ENCODE peak calls at places on chromosomes 4 and X, in four cellular contexts. One of them, this sample, is unnamed.

GRCh38 chrX:131985526-131986049 is 37.5 kb upstream of the STK26 start:
- DNase-seq in right atrium auricular region: no peak
- DNase-seq in colonic mucosa: no peak
- DNase-seq in astrocyte of the spinal cord: no peak
- DNase-seq in this sample: no peak

GRCh38 chr4:167359711-167360110 is 125.4 kb upstream of the SPOCK3 start:
- DNase-seq in right atrium auricular region: no peak
- DNase-seq in colonic mucosa: no peak
- DNase-seq in astrocyte of the spinal cord: no peak
- DNase-seq in this sample: no peak

GRCh38 chrX:23079347-23079746 is 79.6 kb downstream of the DDX53 start:
- DNase-seq in colonic mucosa: no peak
- DNase-seq in astrocyte of the spinal cord: no peak
- DNase-seq in right atrium auricular region: no peak
- DNase-seq in this sample: no peak

GRCh38 chrX:13697976-13698375 is 9.0 kb downstream of the RAB9A start:
- DNase-seq in right atrium auricular region: no peak
- DNase-seq in astrocyte of the spinal cord: no peak
- DNase-seq in colonic mucosa: no peak
- DNase-seq in this sample: no peak

GRCh38 chrX:137432609-137433008 is 133.3 kb upstream of the ZIC3 start:
- DNase-seq in astrocyte of the spinal cord: peak
- DNase-seq in colonic mucosa: no peak
- DNase-seq in right atrium auricular region: no peak
- DNase-seq in this sample: no peak

GRCh38 chr4:67963345-67963744 is at the start of gene TMPRSS11A:
- DNase-seq in colonic mucosa: no peak
- DNase-seq in right atrium auricular region: no peak
- DNase-seq in astrocyte of the spinal cord: no peak
- DNase-seq in this sample: no peak

GRCh38 chr4:67575889-67576329 is 17.4 kb downstream of the STAP1 start:
- DNase-seq in colonic mucosa: no peak
- DNase-seq in right atrium auricular region: no peak
- DNase-seq in astrocyte of the spinal cord: no peak
- DNase-seq in this sample: no peak

GRCh38 chr4:152115794-152116193 is 355.0 kb upstream of the GATB start:
- DNase-seq in colonic mucosa: no peak
- DNase-seq in astrocyte of the spinal cord: no peak
- DNase-seq in right atrium auricular region: no peak
- DNase-seq in this sample: no peak

GRCh38 chrX:145002776-145003175 is 244.5 kb upstream of the SPANXN1 start:
- DNase-seq in colonic mucosa: no peak
- DNase-seq in astrocyte of the spinal cord: peak
- DNase-seq in right atrium auricular region: no peak
- DNase-seq in this sample: peak

GRCh38 chr4:2251795-2252529 is 9.9 kb downstream of the MXD4 start:
- DNase-seq in colonic mucosa: peak
- DNase-seq in astrocyte of the spinal cord: no peak
- DNase-seq in right atrium auricular region: peak
- DNase-seq in this sample: no peak

GRCh38 chrX:136667446-136668168 is 19.6 kb downstream of the CD40LG start:
- DNase-seq in colonic mucosa: no peak
- DNase-seq in right atrium auricular region: no peak
- DNase-seq in astrocyte of the spinal cord: no peak
- DNase-seq in this sample: no peak

GRCh38 chrX:150486011-150486410 is 82.4 kb upstream of the MTM1 start:
- DNase-seq in right atrium auricular region: no peak
- DNase-seq in astrocyte of the spinal cord: peak
- DNase-seq in colonic mucosa: peak
- DNase-seq in this sample: peak

GRCh38 chr4:102627831-102628523 is 126.8 kb downstream of the NFKB1 start:
- DNase-seq in colonic mucosa: no peak
- DNase-seq in right atrium auricular region: no peak
- DNase-seq in astrocyte of the spinal cord: peak
- DNase-seq in this sample: no peak

GRCh38 chr4:75708218-75708691 is 16.1 kb upstream of the USO1 start:
- DNase-seq in astrocyte of the spinal cord: no peak
- DNase-seq in right atrium auricular region: no peak
- DNase-seq in colonic mucosa: peak
- DNase-seq in this sample: no peak

GRCh38 chr4:139582044-139582443 is 26.0 kb upstream of the SETD7 start:
- DNase-seq in astrocyte of the spinal cord: no peak
- DNase-seq in colonic mucosa: no peak
- DNase-seq in right atrium auricular region: no peak
- DNase-seq in this sample: no peak
- TF ChIP-seq CTCF in astrocyte of the spinal cord: no peak
- TF ChIP-seq CTCF in colonic mucosa: no peak
- TF ChIP-seq CTCF in right atrium auricular region: no peak
- TF ChIP-seq CTCF in this sample: no peak

GRCh38 chr4:40984051-40984450 is 230.3 kb downstream of the APBB2 start:
- DNase-seq in right atrium auricular region: no peak
- DNase-seq in astrocyte of the spinal cord: no peak
- DNase-seq in colonic mucosa: no peak
- DNase-seq in this sample: peak

GRCh38 chr4:40990899-40991265 is 223.5 kb downstream of the APBB2 start:
- DNase-seq in colonic mucosa: no peak
- DNase-seq in right atrium auricular region: no peak
- DNase-seq in astrocyte of the spinal cord: no peak
- DNase-seq in this sample: no peak

GRCh38 chr4:40987151-40987550 is 227.2 kb downstream of the APBB2 start:
- DNase-seq in right atrium auricular region: no peak
- DNase-seq in astrocyte of the spinal cord: no peak
- DNase-seq in colonic mucosa: no peak
- DNase-seq in this sample: peak

GRCh38 chr4:40990202-40990898 is 224.0 kb downstream of the APBB2 start:
- DNase-seq in colonic mucosa: no peak
- DNase-seq in astrocyte of the spinal cord: peak
- DNase-seq in right atrium auricular region: no peak
- DNase-seq in this sample: peak

GRCh38 chr4:40986375-40986774 is 228.0 kb downstream of the APBB2 start:
- DNase-seq in colonic mucosa: no peak
- DNase-seq in right atrium auricular region: no peak
- DNase-seq in astrocyte of the spinal cord: no peak
- DNase-seq in this sample: peak
- H3K4me3 ChIP-seq in colonic mucosa: no peak
- H3K4me3 ChIP-seq in right atrium auricular region: no peak
- H3K4me3 ChIP-seq in astrocyte of the spinal cord: no peak
- H3K4me3 ChIP-seq in this sample: no peak

DNA sequence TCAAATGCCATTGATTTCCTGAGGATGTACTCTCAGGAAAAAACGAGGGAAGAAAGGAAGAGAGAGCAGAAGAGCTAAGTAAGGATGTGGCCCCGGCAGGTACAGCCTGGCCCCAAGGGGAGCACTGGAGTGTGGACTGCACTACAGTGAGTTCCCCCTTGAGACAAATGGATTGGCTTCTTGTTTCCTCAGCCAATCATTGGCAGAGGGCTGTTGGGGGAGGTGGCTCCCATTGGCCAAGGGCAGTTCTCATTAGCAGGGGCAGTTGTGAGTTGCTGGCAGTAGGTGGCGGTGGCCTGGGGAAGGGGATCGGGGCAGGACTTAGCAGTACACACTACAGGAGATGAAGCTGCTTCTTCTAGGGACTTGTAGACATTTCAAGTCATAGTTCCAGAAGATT is 24.1 kb upstream of the OCIAD2 start:
- DNase-seq in colonic mucosa: no peak
- DNase-seq in right atrium auricular region: no peak
- DNase-seq in astrocyte of the spinal cord: no peak
- DNase-seq in this sample: no peak
- TF ChIP-seq CTCF in colonic mucosa: no peak
- TF ChIP-seq CTCF in right atrium auricular region: no peak
- TF ChIP-seq CTCF in astrocyte of the spinal cord: no peak
- TF ChIP-seq CTCF in this sample: no peak

GRCh38 chr4:186651181-186651603 is 72.5 kb downstream of the FAT1 start:
- DNase-seq in colonic mucosa: no peak
- DNase-seq in right atrium auricular region: no peak
- DNase-seq in astrocyte of the spinal cord: no peak
- DNase-seq in this sample: no peak

GRCh38 chr4:186650401-186651180 is 73.1 kb downstream of the FAT1 start:
- DNase-seq in right atrium auricular region: no peak
- DNase-seq in colonic mucosa: no peak
- DNase-seq in astrocyte of the spinal cord: no peak
- DNase-seq in this sample: no peak

GRCh38 chr4:186653973-186654372 is 69.7 kb downstream of the FAT1 start:
- DNase-seq in astrocyte of the spinal cord: no peak
- DNase-seq in right atrium auricular region: no peak
- DNase-seq in colonic mucosa: no peak
- DNase-seq in this sample: peak

GRCh38 chr4:186647821-186648220 is 75.8 kb downstream of the FAT1 start:
- DNase-seq in astrocyte of the spinal cord: no peak
- DNase-seq in right atrium auricular region: no peak
- DNase-seq in colonic mucosa: no peak
- DNase-seq in this sample: no peak

GRCh38 chr4:186651624-186652023 is 72.0 kb downstream of the FAT1 start:
- DNase-seq in colonic mucosa: no peak
- DNase-seq in right atrium auricular region: peak
- DNase-seq in astrocyte of the spinal cord: peak
- DNase-seq in this sample: no peak
- H3K4me3 ChIP-seq in colonic mucosa: no peak
- H3K4me3 ChIP-seq in right atrium auricular region: peak
- H3K4me3 ChIP-seq in astrocyte of the spinal cord: peak
- H3K4me3 ChIP-seq in this sample: no peak

DNA sequence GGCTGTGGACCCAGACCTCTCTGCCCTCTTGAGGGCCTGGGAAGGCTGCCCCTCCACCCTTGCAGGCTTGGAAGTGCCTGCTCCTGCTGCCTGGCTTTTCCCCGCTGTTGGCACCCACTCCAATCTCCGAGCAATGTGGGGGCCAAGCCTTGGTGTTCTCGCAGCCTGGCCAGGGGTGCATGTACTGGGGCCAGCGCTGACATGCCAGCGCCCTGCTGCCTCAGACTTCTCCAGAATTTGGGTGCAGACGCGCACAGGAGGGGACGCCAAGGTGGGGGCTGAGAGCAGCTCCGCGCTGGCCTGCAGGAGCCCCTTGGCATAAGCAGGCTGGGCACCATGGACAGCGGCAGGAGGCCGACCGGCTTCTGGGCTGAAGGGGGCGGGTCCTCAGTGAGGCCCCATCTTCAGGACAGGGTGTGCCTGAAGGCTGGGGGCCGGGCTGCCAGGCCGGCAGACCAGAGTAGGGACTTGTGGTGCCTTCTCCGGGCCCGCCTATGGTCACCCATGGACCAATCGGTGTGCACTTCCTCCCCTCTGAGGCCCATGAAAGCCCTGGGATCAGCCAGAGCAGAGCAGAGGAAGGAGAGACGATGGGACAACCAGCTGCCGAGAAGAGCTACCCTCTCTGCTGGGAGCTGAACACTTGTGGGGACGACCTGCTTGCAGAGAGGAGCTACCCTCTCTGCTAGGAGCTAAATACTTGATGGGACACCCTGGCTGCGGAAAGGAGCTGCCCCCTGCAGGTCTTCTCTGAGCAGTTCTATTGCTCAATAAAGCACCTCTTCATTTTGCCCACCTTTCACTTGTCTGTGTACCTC is 118.3 kb downstream of the DNAAF6 start:
- DNase-seq in astrocyte of the spinal cord: peak
- DNase-seq in colonic mucosa: peak
- DNase-seq in right atrium auricular region: no peak
- DNase-seq in this sample: peak
- TF ChIP-seq CTCF in astrocyte of the spinal cord: peak
- TF ChIP-seq CTCF in colonic mucosa: no peak
- TF ChIP-seq CTCF in right atrium auricular region: no peak
- TF ChIP-seq CTCF in this sample: peak

This sample was measured in fibroblast of villous mesenchyme.